ENCODE peak calls at places on chromosomes 2 and 18, in six cellular contexts. P is kidney, H is GM10248, R is HepG2, D is endothelial cell, W is AG10803. B is an unnamed sample.

GRCh38 chr18:10580215-10580614 is 54.4 kb downstream of the NAPG start:
- DNase-seq in P (no peak), H (no peak), R (no peak), D (no peak), W (no peak), B (no peak)

GRCh38 chr2:212961255-212961654 is 190.2 kb downstream of the IKZF2 start:
- DNase-seq in P (no peak), H (no peak), R (no peak), D (no peak), W (no peak), B (no peak)

GRCh38 chr2:25252291-25253152 is 84.1 kb upstream of the POMC start:
- DNase-seq in P (peak; percentile 91), H (peak; percentile 91), R (peak; percentile 82), D (peak; percentile 94), W (peak; percentile 37), B (no peak)

GRCh38 chr2:101120124-101120996 is 30.8 kb downstream of the TBC1D8 start:
- DNase-seq in P (peak; percentile 91), H (no peak), R (peak; percentile 98), D (no peak), W (peak; percentile 39), B (no peak)

GRCh38 chr2:43609304-43609883 is 13.6 kb upstream of the THADA start:
- DNase-seq in P (no peak), H (peak; percentile 44), R (peak; percentile 75), D (peak; percentile 57), W (peak; percentile 40), B (no peak)

GRCh38 chr2:19949071-19949470 is 40.8 kb downstream of the WDR35 start:
- DNase-seq in P (no peak), H (no peak), R (no peak), D (no peak), W (peak; percentile 63), B (peak; percentile 34)

GRCh38 chr2:175600024-175600831 is 401.8 kb downstream of the LNPK start:
- DNase-seq in P (no peak), H (no peak), R (no peak), D (no peak), W (peak; percentile 96), B (peak; percentile 56)

GRCh38 chr2:60483400-60483799 is 70.1 kb downstream of the BCL11A start:
- DNase-seq in P (no peak), H (no peak), R (no peak), D (no peak), W (peak; percentile 90), B (peak; percentile 66)

GRCh38 chr2:130252880-130253645 is 54.8 kb upstream of the TUBA3E start:
- DNase-seq in P (peak; percentile 51), H (no peak), R (no peak), D (no peak), W (no peak), B (no peak)

GRCh38 chr18:58630071-58630470 is 1.2 kb upstream of the ALPK2 start:
- DNase-seq in P (no peak), H (no peak), R (no peak), D (no peak), W (no peak), B (no peak)

GRCh38 chr2:99975386-99975785 is 167.0 kb downstream of the AFF3 start:
- DNase-seq in P (no peak), H (no peak), R (no peak), D (no peak), W (peak; percentile 31), B (no peak)

GRCh38 chr18:23143059-23143831 is 8.0 kb downstream of the CABLES1 start:
- DNase-seq in P (no peak), H (no peak), R (no peak), D (no peak), W (peak; percentile 63), B (no peak)

GRCh38 chr2:30139131-30139870 is 7.5 kb upstream of the YPEL5 start:
- DNase-seq in P (no peak), H (no peak), R (no peak), D (no peak), W (no peak), B (no peak)

DNA sequence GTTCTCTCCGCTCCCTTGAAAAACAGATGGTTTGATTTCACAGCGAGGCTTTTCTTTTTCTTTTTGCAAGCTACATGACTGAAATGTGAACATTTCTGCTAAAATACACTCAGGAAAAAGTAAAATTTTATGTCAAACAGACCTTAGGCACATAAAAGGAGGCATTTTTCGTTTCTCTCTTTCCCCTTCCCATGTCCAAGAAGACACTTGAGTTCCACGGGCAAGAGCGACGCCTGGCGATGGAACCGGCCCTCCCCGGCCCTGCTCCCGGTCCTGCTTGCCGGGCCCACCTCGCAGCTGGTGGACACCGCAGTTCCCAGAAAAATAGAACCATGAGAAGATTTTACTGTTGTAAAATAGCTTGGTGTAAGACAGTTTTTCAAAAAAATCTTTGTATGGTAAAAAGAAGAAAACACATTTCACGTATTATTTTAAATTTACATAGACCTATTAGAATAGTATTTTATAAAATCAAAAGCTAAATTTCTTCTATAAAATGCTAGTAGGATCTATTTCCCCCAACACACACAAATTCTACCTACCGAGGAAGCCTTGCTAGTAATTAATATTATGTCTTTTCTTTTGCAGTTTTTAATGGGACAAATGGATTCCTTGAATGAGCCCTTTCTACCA is 2.3 kb upstream of the ALKAL2 start:
- DNase-seq in P (peak; percentile 87), H (peak; percentile 53), R (peak; percentile 76), D (peak; percentile 81), W (peak; percentile 77), B (peak; percentile 5)
- TF ChIP-seq CTCF in P (peak; percentile 77), H (peak; percentile 86), R (peak; percentile 96), D (no peak), W (peak; percentile 85), B (peak; percentile 84)

GRCh38 chr2:9135804-9136558 is 70.6 kb upstream of the ASAP2 start:
- DNase-seq in P (peak; percentile 54), H (no peak), R (no peak), D (no peak), W (peak; percentile 45), B (peak; percentile 65)

GRCh38 chr2:9139491-9140443 is 66.8 kb upstream of the ASAP2 start:
- DNase-seq in P (peak; percentile 86), H (peak; percentile 76), R (peak; percentile 52), D (peak; percentile 88), W (peak; percentile 41), B (no peak)

GRCh38 chr2:9136997-9137819 is 69.4 kb upstream of the ASAP2 start:
- DNase-seq in P (peak; percentile 54), H (no peak), R (peak; percentile 57), D (no peak), W (no peak), B (no peak)

GRCh38 chr2:9140570-9141378 is 65.8 kb upstream of the ASAP2 start:
- DNase-seq in P (peak; percentile 37), H (no peak), R (no peak), D (no peak), W (peak; percentile 59), B (no peak)

DNA sequence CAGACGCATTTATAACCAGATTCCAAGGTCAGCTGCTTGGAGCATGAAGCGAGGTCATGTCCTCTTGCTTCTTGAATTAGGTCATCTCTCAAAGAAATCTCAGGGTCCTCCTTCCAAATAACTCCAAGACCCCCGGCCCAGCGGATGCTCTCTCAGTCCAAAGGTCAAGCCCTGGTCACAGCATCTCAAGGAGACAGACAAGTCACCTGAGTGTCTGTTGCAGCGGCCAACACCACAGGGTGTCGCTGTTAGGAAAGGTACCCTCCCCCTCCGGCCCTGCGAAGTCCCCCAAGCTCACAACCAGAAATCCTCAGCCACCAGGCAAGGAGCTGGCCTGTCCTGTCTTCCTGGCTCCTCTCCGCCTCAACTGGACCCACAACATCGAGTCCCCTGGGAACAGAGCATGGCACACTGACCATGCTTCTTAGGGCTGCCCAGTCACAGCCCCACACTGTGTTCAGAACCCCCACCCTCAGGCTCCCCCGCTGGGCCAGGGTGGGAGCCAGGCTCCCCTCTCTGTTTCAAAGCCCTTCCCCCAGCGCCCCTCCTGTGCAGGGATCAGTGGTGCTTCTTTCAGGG is 68.0 kb upstream of the ASAP2 start:
- DNase-seq in P (peak; percentile 44), H (no peak), R (no peak), D (peak; percentile 63), W (no peak), B (no peak)
- TF ChIP-seq CTCF in P (no peak), H (peak; percentile 43), R (peak; percentile 72), D (peak; percentile 46), W (peak; percentile 24), B (peak; percentile 40)

GRCh38 chr18:50051288-50051687 is 143.7 kb downstream of the MYO5B start:
- DNase-seq in P (no peak), H (no peak), R (peak; percentile 25), D (no peak), W (no peak), B (no peak)
- TF ChIP-seq CTCF in P (peak; percentile 7), H (peak; percentile 4), R (peak; percentile 73), D (no peak), W (no peak), B (no peak)

GRCh38 chr2:218500501-218501060 is 67.6 kb downstream of the USP37 start:
- DNase-seq in P (no peak), H (no peak), R (no peak), D (no peak), W (no peak), B (no peak)
- TF ChIP-seq CTCF in P (no peak), H (no peak), R (no peak), D (no peak), W (no peak), B (no peak)

GRCh38 chr18:28110924-28111323 is 66.0 kb downstream of the CDH2 start:
- DNase-seq in P (no peak), H (no peak), R (no peak), D (no peak), W (no peak), B (no peak)

GRCh38 chr18:28109781-28110460 is 67.0 kb downstream of the CDH2 start:
- DNase-seq in P (no peak), H (no peak), R (no peak), D (no peak), W (peak; percentile 67), B (no peak)

GRCh38 chr18:28108254-28108653 is 68.7 kb downstream of the CDH2 start:
- DNase-seq in P (no peak), H (no peak), R (no peak), D (no peak), W (no peak), B (no peak)

GRCh38 chr18:28112056-28112470 is 64.9 kb downstream of the CDH2 start:
- DNase-seq in P (no peak), H (no peak), R (no peak), D (no peak), W (peak; percentile 62), B (peak; percentile 54)

GRCh38 chr18:28108801-28109200 is 68.1 kb downstream of the CDH2 start:
- DNase-seq in P (no peak), H (no peak), R (no peak), D (no peak), W (peak; percentile 34), B (no peak)
- TF ChIP-seq CTCF in P (peak; percentile 24), H (no peak), R (peak; percentile 25), D (no peak), W (peak; percentile 29), B (no peak)

GRCh38 chr2:170005702-170006101 is 172.2 kb upstream of the MYO3B start:
- DNase-seq in P (no peak), H (no peak), R (no peak), D (no peak), W (no peak), B (no peak)
- TF ChIP-seq CTCF in P (no peak), H (no peak), R (peak; percentile 18), D (no peak), W (no peak), B (no peak)

B was measured in AG04449.